ENCODE peak calls at places on chromosomes 4 and X, in five cellular contexts. One of them, this sample, is unnamed.

GRCh38 chr4:174524242-174524641 is 2.0 kb upstream of the HPGD start:
- DNase-seq in A549: no peak
- DNase-seq in GM06990: no peak
- DNase-seq in ascending aorta: no peak
- DNase-seq in AG09319: no peak
- DNase-seq in this sample: no peak

GRCh38 chr4:174561556-174561955 is 39.3 kb upstream of the HPGD start:
- DNase-seq in ascending aorta: no peak
- DNase-seq in GM06990: no peak
- DNase-seq in A549: no peak
- DNase-seq in AG09319: no peak
- DNase-seq in this sample: no peak

GRCh38 chr4:24195976-24196736 is 306.3 kb upstream of the PPARGC1A start:
- DNase-seq in AG09319: no peak
- DNase-seq in ascending aorta: no peak
- DNase-seq in GM06990: no peak
- DNase-seq in A549: no peak
- DNase-seq in this sample: no peak

GRCh38 chr4:180799798-180800197 is 1443.4 kb upstream of the TENM3 start:
- DNase-seq in ascending aorta: no peak
- DNase-seq in AG09319: no peak
- DNase-seq in A549: no peak
- DNase-seq in GM06990: no peak
- DNase-seq in this sample: no peak

GRCh38 chr4:117823388-117823787 is 210.9 kb upstream of the NDST3 start:
- DNase-seq in A549: no peak
- DNase-seq in ascending aorta: no peak
- DNase-seq in AG09319: no peak
- DNase-seq in GM06990: no peak
- DNase-seq in this sample: no peak

GRCh38 chr4:134089885-134090284 is 111.7 kb downstream of the PABPC4L start:
- DNase-seq in GM06990: no peak
- DNase-seq in A549: no peak
- DNase-seq in AG09319: no peak
- DNase-seq in ascending aorta: no peak
- DNase-seq in this sample: no peak

GRCh38 chr4:150235317-150235716 is 157.1 kb downstream of the DCLK2 start:
- DNase-seq in AG09319: no peak
- DNase-seq in A549: no peak
- DNase-seq in GM06990: no peak
- DNase-seq in ascending aorta: no peak
- DNase-seq in this sample: no peak

GRCh38 chrX:120517936-120518335 is 42.8 kb downstream of the CUL4B start:
- DNase-seq in ascending aorta: no peak
- DNase-seq in AG09319: peak; percentile 15
- DNase-seq in GM06990: no peak
- DNase-seq in A549: no peak
- DNase-seq in this sample: peak; percentile 68

GRCh38 chr4:41146716-41147506 is 67.4 kb downstream of the APBB2 start:
- DNase-seq in A549: no peak
- DNase-seq in ascending aorta: no peak
- DNase-seq in GM06990: no peak
- DNase-seq in AG09319: no peak
- DNase-seq in this sample: no peak

GRCh38 chr4:56622176-56622575 is 58.9 kb downstream of the HOPX start:
- DNase-seq in GM06990: no peak
- DNase-seq in A549: no peak
- DNase-seq in AG09319: no peak
- DNase-seq in ascending aorta: no peak
- DNase-seq in this sample: no peak

GRCh38 chrX:69523314-69523713 is 19.2 kb downstream of the NALF2 start:
- DNase-seq in A549: no peak
- DNase-seq in GM06990: no peak
- DNase-seq in ascending aorta: no peak
- DNase-seq in AG09319: no peak
- DNase-seq in this sample: no peak

GRCh38 chrX:74535211-74535621 is 79.2 kb downstream of the RLIM start:
- DNase-seq in A549: no peak
- DNase-seq in ascending aorta: no peak
- DNase-seq in AG09319: peak; percentile 37
- DNase-seq in GM06990: no peak
- DNase-seq in this sample: peak; percentile 42

GRCh38 chrX:37746268-37746931 is 33.5 kb upstream of the CYBB start:
- DNase-seq in A549: no peak
- DNase-seq in ascending aorta: no peak
- DNase-seq in AG09319: no peak
- DNase-seq in GM06990: peak; percentile 48
- DNase-seq in this sample: no peak

GRCh38 chr4:168569066-168569908 is 72.4 kb downstream of the PALLD start:
- DNase-seq in AG09319: no peak
- DNase-seq in GM06990: no peak
- DNase-seq in A549: no peak
- DNase-seq in ascending aorta: no peak
- DNase-seq in this sample: no peak

GRCh38 chrX:31153475-31154047 is 81.7 kb upstream of the FTHL17 start:
- DNase-seq in ascending aorta: no peak
- DNase-seq in AG09319: no peak
- DNase-seq in GM06990: no peak
- DNase-seq in A549: no peak
- DNase-seq in this sample: no peak

GRCh38 chr4:153579872-153580271 is 104.2 kb upstream of the TLR2 start:
- DNase-seq in A549: no peak
- DNase-seq in GM06990: no peak
- DNase-seq in AG09319: no peak
- DNase-seq in ascending aorta: no peak
- DNase-seq in this sample: no peak

GRCh38 chr4:125115476-125115875 is 199.3 kb upstream of the FAT4 start:
- DNase-seq in ascending aorta: no peak
- DNase-seq in A549: no peak
- DNase-seq in GM06990: no peak
- DNase-seq in AG09319: no peak
- DNase-seq in this sample: peak; percentile 53

GRCh38 chrX:110082156-110082555 is 79.2 kb downstream of the TMEM164 start:
- DNase-seq in GM06990: no peak
- DNase-seq in A549: no peak
- DNase-seq in AG09319: no peak
- DNase-seq in ascending aorta: no peak
- DNase-seq in this sample: peak; percentile 83

GRCh38 chr4:117488692-117489091 is 403.3 kb upstream of the TRAM1L1 start:
- DNase-seq in GM06990: no peak
- DNase-seq in ascending aorta: no peak
- DNase-seq in AG09319: no peak
- DNase-seq in A549: no peak
- DNase-seq in this sample: no peak

GRCh38 chr4:90127706-90128345 is 632 bp downstream of the CCSER1 start:
- DNase-seq in AG09319: no peak
- DNase-seq in ascending aorta: no peak
- DNase-seq in GM06990: peak; percentile 32
- DNase-seq in A549: no peak
- DNase-seq in this sample: no peak

GRCh38 chrX:136783159-136783558 is 2.4 kb upstream of the ARHGEF6 start:
- DNase-seq in AG09319: no peak
- DNase-seq in GM06990: no peak
- DNase-seq in ascending aorta: no peak
- DNase-seq in A549: no peak
- DNase-seq in this sample: no peak

GRCh38 chrX:118528089-118528753 is 32.6 kb downstream of the DOCK11 start:
- DNase-seq in GM06990: peak; percentile 61
- DNase-seq in ascending aorta: no peak
- DNase-seq in A549: no peak
- DNase-seq in AG09319: no peak
- DNase-seq in this sample: no peak

GRCh38 chr4:167452922-167453321 is 218.6 kb upstream of the SPOCK3 start:
- DNase-seq in A549: no peak
- DNase-seq in ascending aorta: no peak
- DNase-seq in AG09319: no peak
- DNase-seq in GM06990: no peak
- DNase-seq in this sample: no peak

GRCh38 chr4:68592673-68593072 is 16.6 kb upstream of the UGT2B17 start:
- DNase-seq in ascending aorta: no peak
- DNase-seq in A549: no peak
- DNase-seq in GM06990: no peak
- DNase-seq in AG09319: no peak
- DNase-seq in this sample: no peak

GRCh38 chr4:6962211-6963041 is 52.8 kb downstream of the TBC1D14 start:
- DNase-seq in AG09319: no peak
- DNase-seq in GM06990: no peak
- DNase-seq in ascending aorta: no peak
- DNase-seq in A549: no peak
- DNase-seq in this sample: no peak

GRCh38 chrX:129930941-129931410 is 25.0 kb downstream of the UTP14A start:
- DNase-seq in A549: no peak
- DNase-seq in ascending aorta: no peak
- DNase-seq in GM06990: no peak
- DNase-seq in AG09319: no peak
- DNase-seq in this sample: no peak

GRCh38 chr4:33974270-33974669 is 2270.0 kb downstream of the ARAP2 start:
- DNase-seq in GM06990: no peak
- DNase-seq in A549: no peak
- DNase-seq in AG09319: no peak
- DNase-seq in ascending aorta: no peak
- DNase-seq in this sample: no peak

GRCh38 chr4:190020790-190021717 is 6.0 kb downstream of the FRG2 start:
- DNase-seq in GM06990: no peak
- DNase-seq in ascending aorta: no peak
- DNase-seq in A549: peak; percentile 74
- DNase-seq in AG09319: no peak
- DNase-seq in this sample: peak; percentile 2

This sample was measured in astrocyte of the cerebellum.